ENCODE peak calls at places on chromosomes 13 and 19, in eight cellular contexts. Q, A, J, X, U, N, T and G are unnamed samples.

GRCh38 chr13:71864094-71864980 is 2.7 kb downstream of the DACH1 start:
- DNase-seq in Q (peak), A (peak), J (no peak), X (peak), U (no peak), N (no peak), T (peak), G (no peak)

GRCh38 chr19:49875801-49876421 is 1.2 kb downstream of the AKT1S1 start:
- DNase-seq in Q (peak), A (no peak), J (peak), X (peak), U (peak), N (no peak), T (peak), G (peak)

GRCh38 chr13:75870397-75870801 is 234.3 kb downstream of the LMO7 start:
- DNase-seq in Q (no peak), A (no peak), J (no peak), X (peak), U (peak), N (no peak), T (no peak), G (no peak)

GRCh38 chr19:19074172-19074905 is 10.5 kb downstream of the SLC25A42 start:
- DNase-seq in Q (no peak), A (no peak), J (no peak), X (no peak), U (no peak), N (no peak), T (no peak), G (no peak)

GRCh38 chr13:35768126-35768525 is 291.6 kb upstream of the MAB21L1 start:
- DNase-seq in Q (no peak), A (no peak), J (no peak), X (no peak), U (no peak), N (no peak), T (no peak), G (no peak)

GRCh38 chr13:113187263-113187669 is 21.2 kb downstream of the PCID2 start:
- DNase-seq in Q (peak), A (no peak), J (peak), X (no peak), U (peak), N (no peak), T (no peak), G (no peak)

GRCh38 chr19:17073869-17074627 is 1.2 kb downstream of the HAUS8 start:
- DNase-seq in Q (no peak), A (no peak), J (no peak), X (no peak), U (no peak), N (no peak), T (no peak), G (peak)

GRCh38 chr13:110615322-110616102 is at the start of gene NAXD:
- DNase-seq in Q (peak), A (peak), J (peak), X (peak), U (peak), N (peak), T (peak), G (peak)

GRCh38 chr19:13022111-13022858 is 27.0 kb downstream of the NFIX start:
- DNase-seq in Q (no peak), A (no peak), J (peak), X (no peak), U (peak), N (no peak), T (no peak), G (no peak)

GRCh38 chr19:3801412-3802096 is 15.4 kb upstream of the MATK start:
- DNase-seq in Q (peak), A (peak), J (no peak), X (no peak), U (no peak), N (peak), T (no peak), G (peak)

GRCh38 chr13:44884076-44884729 is 105.1 kb downstream of the NUFIP1 start:
- DNase-seq in Q (no peak), A (no peak), J (peak), X (no peak), U (peak), N (no peak), T (no peak), G (no peak)

GRCh38 chr19:47319923-47320871 is 10.5 kb downstream of the C5AR1 start:
- DNase-seq in Q (no peak), A (no peak), J (no peak), X (no peak), U (no peak), N (no peak), T (no peak), G (no peak)

GRCh38 chr19:15506074-15506565 is 2.2 kb upstream of the CYP4F22 start:
- DNase-seq in Q (no peak), A (no peak), J (no peak), X (no peak), U (no peak), N (no peak), T (peak), G (no peak)

GRCh38 chr19:11480927-11481776 is at the start of gene ELAVL3:
- DNase-seq in Q (no peak), A (no peak), J (no peak), X (peak), U (no peak), N (no peak), T (no peak), G (no peak)

GRCh38 chr13:70812481-70812880 is 704.2 kb upstream of the KLHL1 start:
- DNase-seq in Q (no peak), A (no peak), J (no peak), X (no peak), U (no peak), N (no peak), T (no peak), G (no peak)

GRCh38 chr13:103926118-103926517 is 859.9 kb upstream of the SLC10A2 start:
- DNase-seq in Q (no peak), A (no peak), J (no peak), X (no peak), U (no peak), N (no peak), T (no peak), G (no peak)

GRCh38 chr13:113147206-113147605 is 11.2 kb upstream of the PROZ start:
- DNase-seq in Q (no peak), A (no peak), J (peak), X (no peak), U (no peak), N (no peak), T (no peak), G (no peak)

GRCh38 chr13:45702869-45703391 is 810 bp downstream of the CBY2 start:
- DNase-seq in Q (no peak), A (no peak), J (no peak), X (no peak), U (no peak), N (no peak), T (no peak), G (no peak)

GRCh38 chr19:16899566-16900075 is 10.8 kb downstream of the F2RL3 start:
- DNase-seq in Q (peak), A (no peak), J (no peak), X (peak), U (peak), N (no peak), T (no peak), G (peak)

GRCh38 chr19:632228-633067 is 889 bp downstream of the POLRMT start:
- DNase-seq in Q (no peak), A (no peak), J (no peak), X (peak), U (peak), N (no peak), T (no peak), G (peak)

GRCh38 chr19:629961-630714 is 3.2 kb downstream of the POLRMT start:
- DNase-seq in Q (no peak), A (no peak), J (no peak), X (no peak), U (no peak), N (no peak), T (no peak), G (no peak)

GRCh38 chr19:634975-635652 is 1.8 kb upstream of the POLRMT start:
- DNase-seq in Q (no peak), A (no peak), J (no peak), X (no peak), U (no peak), N (no peak), T (no peak), G (no peak)

GRCh38 chr19:633786-634639 is 676 bp upstream of the POLRMT start:
- DNase-seq in Q (no peak), A (no peak), J (no peak), X (no peak), U (no peak), N (no peak), T (no peak), G (no peak)

DNA sequence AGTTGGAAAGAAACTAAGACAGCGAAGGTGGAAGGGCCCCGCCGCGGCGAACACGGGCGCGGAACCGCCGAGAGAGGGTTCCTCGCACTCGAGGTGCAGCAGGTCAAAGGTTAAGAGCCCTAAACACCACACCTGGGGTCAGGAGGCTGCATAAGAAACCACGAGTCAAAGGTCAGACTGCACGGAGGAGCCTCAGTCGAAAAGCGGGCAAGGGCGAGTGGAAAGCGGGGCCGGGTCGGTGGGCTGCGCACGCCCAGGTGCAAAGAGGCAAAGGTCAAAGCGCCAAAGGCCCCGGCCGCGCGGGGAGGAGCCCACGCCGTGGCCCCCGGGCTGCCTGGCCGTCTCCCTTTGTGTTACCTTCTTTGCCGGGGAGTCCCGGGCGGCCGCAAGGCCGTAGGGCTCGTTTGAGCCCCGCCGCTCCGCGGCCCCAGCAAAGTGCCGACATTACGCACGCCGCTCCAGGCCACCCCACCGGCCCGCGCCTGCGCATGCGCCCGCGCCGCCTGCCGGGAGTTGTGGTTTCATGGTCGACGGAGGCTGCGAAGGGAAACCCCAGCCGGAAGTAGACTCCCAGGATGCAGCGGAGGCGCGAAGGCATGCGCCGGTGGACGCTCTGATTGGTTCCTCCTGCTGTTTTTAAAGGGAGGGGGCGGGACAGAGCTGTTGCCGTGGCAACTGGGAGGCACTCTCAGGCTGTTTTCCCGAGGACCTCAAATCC is at the start of gene POLRMT:
- DNase-seq in Q (peak), A (peak), J (peak), X (peak), U (peak), N (peak), T (peak), G (peak)
- TF ChIP-seq CTCF in Q (peak), A (no peak), J (no peak), X (peak), U (no peak), N (no peak), T (no peak), G (peak)

DNA sequence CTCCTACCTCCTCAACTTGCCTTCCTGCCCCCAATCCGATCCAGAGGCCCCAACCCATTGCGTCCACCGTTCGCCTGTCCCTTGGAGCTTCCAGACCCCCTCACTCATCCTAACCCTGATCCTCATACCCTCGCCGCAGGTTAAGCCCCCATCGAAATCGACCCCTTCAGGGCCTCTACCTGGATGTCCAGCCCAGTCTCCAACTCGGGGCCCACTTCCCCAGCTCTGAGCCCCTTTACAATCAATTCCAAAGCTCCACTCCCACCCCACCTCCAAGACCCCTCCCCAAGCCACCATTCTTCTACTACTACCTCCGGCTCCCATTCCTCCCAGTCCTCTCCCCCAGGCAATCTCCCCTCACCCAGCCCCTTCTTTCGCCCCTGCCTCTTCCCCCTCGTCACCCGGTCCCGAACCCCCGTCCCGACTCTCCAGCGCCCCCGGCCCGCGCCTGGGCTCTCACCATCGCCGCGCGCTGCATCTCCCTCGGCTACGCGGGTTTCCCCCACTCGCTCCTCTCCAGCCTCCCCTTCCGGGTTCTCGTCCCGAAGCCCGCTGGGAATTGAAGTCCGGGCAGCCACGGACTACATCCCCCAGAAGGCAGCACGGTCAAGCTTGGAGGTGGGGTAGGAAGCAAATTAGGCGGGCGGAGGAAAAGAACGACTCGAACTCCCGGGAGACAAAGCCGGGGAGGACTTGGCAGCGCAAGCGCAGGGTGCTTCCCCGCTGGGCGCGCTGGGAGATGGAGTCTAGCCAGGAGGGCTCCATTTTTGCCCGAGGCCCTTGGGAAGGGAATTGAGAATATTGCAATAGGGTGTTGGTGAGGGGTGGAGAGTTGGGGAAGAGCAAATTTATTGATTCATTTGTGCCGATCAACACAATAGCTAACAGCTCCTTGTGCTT is at the start of gene FBXO46:
- DNase-seq in Q (peak), A (peak), J (peak), X (peak), U (peak), N (peak), T (peak), G (peak)
- TF ChIP-seq CTCF in Q (peak), A (no peak), J (no peak), X (no peak), U (peak), N (no peak), T (no peak), G (no peak)

DNA sequence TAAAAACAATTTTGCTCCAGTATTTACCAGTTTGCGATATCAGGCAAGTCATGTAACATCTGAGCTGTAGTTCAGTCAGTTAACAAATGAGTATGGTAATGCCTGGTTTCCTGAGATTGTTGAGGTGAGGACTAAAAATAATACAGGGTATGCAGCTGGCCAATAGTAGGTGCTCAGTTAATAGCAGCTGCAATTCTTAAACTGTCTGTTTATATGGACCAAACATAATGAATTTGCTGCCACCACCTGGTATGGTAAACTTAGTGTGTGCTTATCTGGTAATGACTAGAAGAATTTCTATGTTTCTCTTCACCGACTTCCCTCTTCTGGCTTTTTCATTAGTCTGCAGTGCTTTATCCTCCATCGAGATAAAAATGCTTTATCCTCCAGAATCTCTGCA is 9.1 kb downstream of the ZMYM2 start:
- DNase-seq in Q (no peak), A (no peak), J (no peak), X (no peak), U (no peak), N (no peak), T (no peak), G (no peak)
- TF ChIP-seq CTCF in Q (no peak), A (no peak), J (no peak), X (no peak), U (no peak), N (no peak), T (no peak), G (no peak)

GRCh38 chr13:24861617-24862362 is 97.8 kb downstream of the RNF17 start:
- DNase-seq in Q (no peak), A (no peak), J (no peak), X (no peak), U (no peak), N (no peak), T (no peak), G (no peak)

GRCh38 chr13:24866488-24866887 is 102.5 kb downstream of the RNF17 start:
- DNase-seq in Q (no peak), A (no peak), J (no peak), X (no peak), U (no peak), N (no peak), T (no peak), G (no peak)

GRCh38 chr13:24864579-24864978 is 100.6 kb downstream of the RNF17 start:
- DNase-seq in Q (no peak), A (no peak), J (no peak), X (no peak), U (no peak), N (no peak), T (no peak), G (no peak)

GRCh38 chr13:24863748-24864540 is 100.0 kb downstream of the RNF17 start:
- DNase-seq in Q (no peak), A (no peak), J (no peak), X (no peak), U (no peak), N (no peak), T (no peak), G (no peak)

GRCh38 chr13:24865158-24865557 is 101.2 kb downstream of the RNF17 start:
- DNase-seq in Q (no peak), A (no peak), J (no peak), X (no peak), U (peak), N (no peak), T (no peak), G (no peak)
- TF ChIP-seq CTCF in Q (no peak), A (no peak), J (peak), X (peak), U (peak), N (peak), T (peak), G (no peak)